ENCODE peak calls at places on chromosomes 11 and 22, in six cellular contexts. C, J, X, Z, F and M are unnamed samples.

GRCh38 chr11:74636633-74637184 is 44.3 kb downstream of the POLD3 start:
- DNase-seq in C (no peak), J (no peak), X (no peak), Z (peak; percentile 91), F (no peak), M (no peak)

GRCh38 chr11:77518471-77518870 is 44.6 kb upstream of the PAK1 start:
- DNase-seq in C (no peak), J (no peak), X (no peak), Z (no peak), F (no peak), M (no peak)

GRCh38 chr11:105968021-105968697 is 53.9 kb downstream of the MSANTD4 start:
- DNase-seq in C (no peak), J (no peak), X (no peak), Z (peak; percentile 72), F (no peak), M (no peak)

GRCh38 chr11:134592391-134592990 is 180.4 kb upstream of the B3GAT1 start:
- DNase-seq in C (no peak), J (no peak), X (no peak), Z (no peak), F (no peak), M (no peak)

GRCh38 chr11:94128171-94128745 is 383 bp upstream of the PANX1 start:
- DNase-seq in C (no peak), J (peak; percentile 58), X (no peak), Z (no peak), F (peak; percentile 84), M (no peak)

GRCh38 chr11:77884186-77884828 is 63.4 kb downstream of the AAMDC start:
- DNase-seq in C (no peak), J (no peak), X (no peak), Z (peak; percentile 92), F (no peak), M (no peak)

GRCh38 chr11:6196396-6196795 is 2.6 kb upstream of the OR52W1 start:
- DNase-seq in C (no peak), J (no peak), X (no peak), Z (no peak), F (no peak), M (no peak)

GRCh38 chr11:47242596-47243192 is 5.9 kb downstream of the ACP2 start:
- DNase-seq in C (no peak), J (peak; percentile 60), X (no peak), Z (no peak), F (peak; percentile 76), M (no peak)

GRCh38 chr22:27697888-27698287 is 103.7 kb downstream of the MN1 start:
- DNase-seq in C (no peak), J (no peak), X (no peak), Z (no peak), F (no peak), M (no peak)

GRCh38 chr22:23753371-23753770 is 854 bp downstream of the VPREB3 start:
- DNase-seq in C (no peak), J (no peak), X (no peak), Z (no peak), F (no peak), M (no peak)

GRCh38 chr11:46913484-46913883 is 4.9 kb downstream of the LRP4 start:
- DNase-seq in C (no peak), J (no peak), X (no peak), Z (no peak), F (no peak), M (no peak)

GRCh38 chr11:6623391-6624363 is 4.5 kb upstream of the TPP1 start:
- DNase-seq in C (no peak), J (no peak), X (no peak), Z (no peak), F (peak; percentile 74), M (no peak)

GRCh38 chr22:40535642-40536041 is 100.9 kb downstream of the MRTFA start:
- DNase-seq in C (no peak), J (no peak), X (no peak), Z (no peak), F (no peak), M (no peak)

GRCh38 chr11:488579-488978 is 18.5 kb downstream of the RNH1 start:
- DNase-seq in C (no peak), J (no peak), X (no peak), Z (no peak), F (no peak), M (no peak)

GRCh38 chr11:76781861-76782500 is 1.2 kb upstream of the TSKU start:
- DNase-seq in C (no peak), J (peak; percentile 52), X (peak; percentile 69), Z (no peak), F (peak; percentile 33), M (no peak)

GRCh38 chr11:69877235-69877634 is 58.0 kb upstream of the FGF3 start:
- DNase-seq in C (no peak), J (no peak), X (no peak), Z (no peak), F (peak; percentile 32), M (peak; percentile 60)

GRCh38 chr11:925496-926301 is at the start of gene AP2A2:
- DNase-seq in C (peak; percentile 87), J (peak; percentile 92), X (peak; percentile 82), Z (peak; percentile 88), F (peak; percentile 97), M (peak; percentile 93)

GRCh38 chr22:44648821-44649566 is 53.0 kb upstream of the PRR5 start:
- DNase-seq in C (peak; percentile 51), J (peak; percentile 52), X (peak; percentile 30), Z (peak; percentile 73), F (peak; percentile 64), M (no peak)

GRCh38 chr11:64571410-64572091 is 19.5 kb upstream of the SLC22A12 start:
- DNase-seq in C (no peak), J (no peak), X (no peak), Z (no peak), F (peak; percentile 45), M (no peak)

GRCh38 chr11:103842795-103843194 is 193.6 kb upstream of the DDI1 start:
- DNase-seq in C (no peak), J (no peak), X (no peak), Z (peak; percentile 87), F (no peak), M (no peak)

GRCh38 chr22:25930710-25931353 is 188.8 kb downstream of the MYO18B start:
- DNase-seq in C (no peak), J (no peak), X (no peak), Z (no peak), F (no peak), M (no peak)

GRCh38 chr11:66288138-66288865 is 641 bp downstream of the YIF1A start:
- DNase-seq in C (no peak), J (peak; percentile 78), X (no peak), Z (no peak), F (no peak), M (no peak)

GRCh38 chr11:61838921-61839320 is 10.8 kb downstream of the FADS2 start:
- DNase-seq in C (no peak), J (no peak), X (no peak), Z (no peak), F (peak; percentile 52), M (no peak)

DNA sequence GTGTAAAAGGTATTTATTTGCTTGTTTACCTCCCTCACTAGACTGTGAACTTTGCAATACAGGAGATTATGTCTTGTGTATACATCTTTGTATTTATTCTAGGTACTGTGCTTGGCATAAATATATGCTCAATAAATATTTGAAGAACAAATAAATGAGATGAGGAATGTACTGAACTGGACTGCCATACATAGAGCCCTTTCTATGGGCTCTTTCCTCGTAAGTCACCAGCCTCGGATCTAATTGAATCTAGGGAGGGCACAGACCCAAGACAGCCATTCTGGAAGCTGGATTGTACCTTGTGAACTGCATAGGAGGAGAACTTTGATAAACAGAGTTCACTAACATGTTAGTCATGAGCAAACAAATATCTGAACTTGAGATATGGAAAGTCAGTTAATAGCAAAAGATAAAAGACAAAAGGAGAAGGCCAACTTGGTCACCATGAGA is 503.9 kb downstream of the INSC start:
- DNase-seq in C (no peak), J (no peak), X (no peak), Z (no peak), F (no peak), M (no peak)
- H3K27me3 ChIP-seq in C (no peaks in the 10 kb centered on the region), J (no peaks in the 10 kb centered on the region), X (no peaks in the 10 kb centered on the region), Z (peaks cover 2% of the 10 kb centered on the region), F (no peaks in the 10 kb centered on the region), M (no peaks in the 10 kb centered on the region)

DNA sequence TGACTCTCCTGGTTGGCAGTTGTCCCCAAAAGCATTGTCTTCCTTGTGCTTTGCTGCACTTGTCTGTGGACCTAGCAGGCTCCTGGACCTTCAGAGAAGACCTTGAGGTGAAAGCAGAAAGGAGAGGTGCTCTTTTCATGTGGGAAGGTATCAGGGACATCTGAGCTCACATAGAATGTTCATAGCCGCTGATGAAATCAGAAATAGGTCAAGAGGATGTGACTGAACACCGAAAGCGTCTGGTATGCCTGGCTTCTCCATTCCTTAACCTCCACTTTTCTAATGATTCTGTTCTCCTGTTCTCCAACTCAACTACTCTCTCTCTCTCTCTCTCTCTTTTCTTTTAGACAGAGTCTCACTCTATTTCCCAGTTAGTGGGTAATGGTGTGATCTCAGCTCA is 6.2 kb upstream of the CUL5 start:
- DNase-seq in C (no peak), J (no peak), X (no peak), Z (no peak), F (no peak), M (no peak)
- H3K4me1 ChIP-seq in C (no peaks in the 10 kb centered on the region), J (no peaks in the 10 kb centered on the region), X (no peaks in the 10 kb centered on the region), Z (no peaks in the 10 kb centered on the region), F (no peaks in the 10 kb centered on the region), M (no peaks in the 10 kb centered on the region)

GRCh38 chr22:50602338-50602700 is 1.7 kb downstream of the MAPK8IP2 start:
- DNase-seq in C (no peak), J (no peak), X (no peak), Z (no peak), F (no peak), M (no peak)

GRCh38 chr22:50600541-50600940 is at the start of gene MAPK8IP2:
- DNase-seq in C (peak; percentile 36), J (no peak), X (no peak), Z (no peak), F (peak; percentile 70), M (no peak)

GRCh38 chr22:50599816-50600454 is 658 bp upstream of the MAPK8IP2 start:
- DNase-seq in C (peak; percentile 61), J (no peak), X (no peak), Z (peak; percentile 33), F (peak; percentile 85), M (no peak)

GRCh38 chr22:50601669-50602337 is 1.2 kb downstream of the MAPK8IP2 start:
- DNase-seq in C (no peak), J (no peak), X (no peak), Z (no peak), F (no peak), M (no peak)

GRCh38 chr22:50600967-50601668 is 525 bp downstream of the MAPK8IP2 start:
- DNase-seq in C (peak; percentile 60), J (no peak), X (no peak), Z (no peak), F (peak; percentile 75), M (no peak)
- H3K27me3 ChIP-seq in C (no peaks in the 10 kb centered on the region), J (peaks cover 6% of the 10 kb centered on the region), X (peaks cover 7% of the 10 kb centered on the region), Z (peaks cover 25% of the 10 kb centered on the region), F (peaks cover 5% of the 10 kb centered on the region), M (peaks cover 16% of the 10 kb centered on the region)

GRCh38 chr11:11976476-11977187 is 31.8 kb downstream of the DKK3 start:
- DNase-seq in C (no peak), J (peak; percentile 94), X (peak; percentile 14), Z (peak; percentile 44), F (no peak), M (no peak)

GRCh38 chr11:11978792-11979486 is 29.5 kb downstream of the DKK3 start:
- DNase-seq in C (peak; percentile 81), J (no peak), X (peak; percentile 52), Z (peak; percentile 78), F (peak; percentile 33), M (peak; percentile 86)

GRCh38 chr11:11978098-11978637 is 30.3 kb downstream of the DKK3 start:
- DNase-seq in C (no peak), J (no peak), X (peak; percentile 9), Z (no peak), F (no peak), M (no peak)

GRCh38 chr11:11975201-11976092 is 33.0 kb downstream of the DKK3 start:
- DNase-seq in C (no peak), J (no peak), X (peak; percentile 10), Z (no peak), F (no peak), M (peak; percentile 62)

GRCh38 chr11:11977206-11977938 is 31.1 kb downstream of the DKK3 start:
- DNase-seq in C (peak; percentile 75), J (no peak), X (peak; percentile 70), Z (peak; percentile 97), F (no peak), M (peak; percentile 92)
- H3K4me1 ChIP-seq in C (peaks cover 38% of the 10 kb centered on the region), J (no peaks in the 10 kb centered on the region), X (peaks cover 31% of the 10 kb centered on the region), Z (peaks cover 75% of the 10 kb centered on the region), F (peaks cover 44% of the 10 kb centered on the region), M (peaks cover 90% of the 10 kb centered on the region)